ENCODE peak calls at places on chromosomes 11 and 22, in seven cellular contexts. L is psoas muscle; S is cerebellum; W is tibial nerve; Q is GM04503; O is stimulated activated CD4-positive, alpha-beta T cell treated with anti-CD3 and anti-CD28 coated beads, TNF-alpha, amount 100 ng/mL, for 4 hours; D is adipocyte. Z is an unnamed sample.

GRCh38 chr22:44541671-44542319 is 43.8 kb upstream of the RTL6 start:
- DNase-seq in Q (no peak), S (no peak), W (no peak), D (no peak), O (no peak), L (no peak), Z (no peak)

GRCh38 chr11:20048707-20049106 is 111.6 kb downstream of the DBX1 start:
- DNase-seq in S (no peak), L (no peak), Q (no peak), D (no peak), O (no peak), W (no peak), Z (no peak)

GRCh38 chr22:42432020-42432596 is at the start of gene NFAM1:
- DNase-seq in S (no peak), L (peak), Q (no peak), W (no peak), D (no peak), O (no peak), Z (no peak)

GRCh38 chr11:124801014-124801413 is 808 bp upstream of the MSANTD2 start:
- DNase-seq in L (no peak), D (peak), Q (no peak), O (no peak), W (no peak), S (no peak), Z (no peak)

GRCh38 chr11:44029507-44029845 is 18.3 kb upstream of the ACCSL start:
- DNase-seq in L (no peak), S (no peak), Q (no peak), D (no peak), O (no peak), W (no peak), Z (no peak)

GRCh38 chr11:15897211-15897960 is 459.0 kb downstream of the SOX6 start:
- DNase-seq in O (no peak), Q (no peak), W (no peak), S (no peak), L (no peak), D (peak), Z (no peak)

GRCh38 chr11:117419136-117419914 is 91.7 kb downstream of the CEP164 start:
- DNase-seq in W (no peak), S (no peak), O (no peak), D (no peak), Q (peak), L (no peak), Z (no peak)

GRCh38 chr11:96168623-96169022 is 174.4 kb downstream of the MAML2 start:
- DNase-seq in D (peak), L (no peak), S (no peak), Q (peak), W (no peak), O (no peak), Z (no peak)

GRCh38 chr11:134557571-134558257 is 145.7 kb upstream of the B3GAT1 start:
- DNase-seq in Q (no peak), D (no peak), W (no peak), O (no peak), S (no peak), L (no peak), Z (no peak)

GRCh38 chr11:94536386-94536785 is 7.3 kb upstream of the FUT4 start:
- DNase-seq in Q (no peak), L (no peak), W (no peak), D (no peak), S (no peak), O (no peak), Z (no peak)

GRCh38 chr11:101401245-101401644 is 182.6 kb downstream of the TRPC6 start:
- DNase-seq in S (no peak), L (no peak), W (no peak), D (no peak), O (no peak), Q (peak), Z (no peak)

GRCh38 chr11:61056566-61056965 is 45.7 kb upstream of the CD5 start:
- DNase-seq in Q (no peak), L (no peak), O (no peak), W (no peak), S (no peak), D (no peak), Z (no peak)

GRCh38 chr22:31616315-31616980 is 45.6 kb downstream of the PISD start:
- DNase-seq in Q (no peak), S (no peak), W (no peak), D (no peak), L (no peak), O (no peak), Z (no peak)

GRCh38 chr11:86761978-86762377 is 38.4 kb upstream of the PRSS23 start:
- DNase-seq in O (no peak), Q (no peak), D (peak), W (no peak), L (no peak), S (no peak), Z (no peak)

GRCh38 chr11:122163420-122163819 is 47.4 kb upstream of the BLID start:
- DNase-seq in W (no peak), O (no peak), S (no peak), Q (peak), L (no peak), D (no peak), Z (no peak)

GRCh38 chr11:77149716-77150392 is 21.8 kb downstream of the MYO7A start:
- DNase-seq in O (no peak), L (no peak), D (no peak), Q (no peak), S (no peak), W (no peak), Z (no peak)

GRCh38 chr11:9874466-9874865 is 210.6 kb downstream of the SWAP70 start:
- DNase-seq in W (no peak), O (no peak), Q (no peak), D (no peak), S (no peak), L (no peak), Z (no peak)

GRCh38 chr11:70744396-70745185 is 346.3 kb downstream of the CTTN start:
- DNase-seq in L (no peak), W (no peak), D (no peak), S (no peak), Q (no peak), O (no peak), Z (no peak)

GRCh38 chr11:11841605-11842425 is at the start of gene USP47:
- DNase-seq in Q (no peak), L (peak), O (peak), W (peak), S (peak), D (peak), Z (peak)

GRCh38 chr22:20015971-20016733 is 471 bp downstream of the ARVCF start:
- DNase-seq in W (no peak), O (no peak), S (no peak), D (peak), Q (no peak), L (peak), Z (peak)

GRCh38 chr11:111001091-111001430 is 244.5 kb upstream of the POU2AF2 start:
- DNase-seq in Q (no peak), D (peak), S (no peak), W (no peak), L (no peak), O (no peak), Z (no peak)

GRCh38 chr11:10809373-10810199 is 860 bp upstream of the EIF4G2 start:
- DNase-seq in D (peak), L (no peak), W (peak), S (peak), Q (peak), O (no peak), Z (peak)

GRCh38 chr11:128492903-128493569 is 94.3 kb downstream of the ETS1 start:
- DNase-seq in S (no peak), L (no peak), D (peak), Q (no peak), O (no peak), W (no peak), Z (no peak)

GRCh38 chr22:37457093-37457893 is 28.9 kb downstream of the MFNG start:
- DNase-seq in W (peak), Q (no peak), O (peak), S (peak), L (peak), D (peak), Z (peak)

GRCh38 chr11:27293500-27294417 is 69.3 kb downstream of the CCDC34 start:
- DNase-seq in O (no peak), Q (no peak), D (no peak), W (no peak), L (no peak), S (no peak), Z (no peak)

GRCh38 chr22:35376728-35377472 is 4.0 kb upstream of the HMOX1 start:
- DNase-seq in Q (peak), O (no peak), W (peak), D (peak), L (peak), S (peak), Z (peak)

GRCh38 chr11:117410861-117411725 is 83.4 kb downstream of the CEP164 start:
- DNase-seq in S (peak), D (no peak), W (no peak), Q (no peak), L (no peak), O (no peak), Z (no peak)

GRCh38 chr11:13952668-13953067 is 9.9 kb upstream of the SPON1 start:
- DNase-seq in W (no peak), Q (no peak), O (no peak), D (no peak), S (no peak), L (no peak), Z (no peak)

GRCh38 chr22:25783856-25784255 is 41.9 kb downstream of the MYO18B start:
- DNase-seq in L (no peak), W (no peak), S (no peak), O (no peak), D (no peak), Q (no peak), Z (no peak)

GRCh38 chr11:97764605-97765004 is 1256.1 kb upstream of the CNTN5 start:
- DNase-seq in L (no peak), O (no peak), W (no peak), Q (no peak), D (no peak), S (no peak), Z (peak)

GRCh38 chr11:79110796-79111195 is 330.0 kb downstream of the TENM4 start:
- DNase-seq in D (no peak), S (no peak), L (no peak), Q (no peak), W (no peak), O (no peak), Z (no peak)

GRCh38 chr11:63845305-63845704 is 6.4 kb downstream of the MARK2 start:
- DNase-seq in L (no peak), O (no peak), D (peak), W (no peak), Q (peak), S (no peak), Z (no peak)

GRCh38 chr11:72813740-72814138 is 472 bp upstream of the ATG16L2 start:
- DNase-seq in D (peak), W (peak), S (peak), O (no peak), Q (no peak), L (peak), Z (peak)

GRCh38 chr11:59753650-59754493 is 1.3 kb upstream of the STX3 start:
- DNase-seq in W (peak), O (peak), D (peak), S (peak), Q (no peak), L (peak), Z (peak)